ENCODE peak calls at places on chromosomes 1 and 21, in seven cellular contexts. X, P, H, F, V, U and A are unnamed samples.
A peak's percentile ranks its signal among the peaks of the same experiment; 100 is the strongest.

GRCh38 chr1:164417016-164417704 is 141.8 kb upstream of the PBX1 start:
- DNase-seq in X (no peak), F (no peak), H (no peak), U (no peak), P (no peak), V (no peak), A (no peak)

GRCh38 chr1:109389638-109390341 is 7.9 kb downstream of the SORT1 start:
- DNase-seq in U (no peak), P (no peak), V (no peak), X (no peak), F (no peak), H (no peak), A (no peak)

GRCh38 chr1:227945891-227946623 is 1.7 kb downstream of the WNT9A start:
- DNase-seq in P (no peak), V (peak; percentile 32), H (peak; percentile 84), U (no peak), F (no peak), X (peak; percentile 54), A (peak; percentile 9)

GRCh38 chr1:119515221-119515620 is 8.2 kb downstream of the HSD3B1 start:
- DNase-seq in H (no peak), U (no peak), F (no peak), P (no peak), V (no peak), X (no peak), A (no peak)

GRCh38 chr21:28781602-28782274 is 210.9 kb downstream of the LTN1 start:
- DNase-seq in X (no peak), F (no peak), U (peak; percentile 23), H (no peak), P (no peak), V (peak; percentile 46), A (peak; percentile 9)

GRCh38 chr1:248821101-248821500 is 4.6 kb downstream of the SH3BP5L start:
- DNase-seq in H (no peak), V (peak; percentile 39), U (no peak), P (no peak), F (no peak), X (no peak), A (peak; percentile 0)

GRCh38 chr1:47219001-47219400 is 13.0 kb downstream of the TAL1 start:
- DNase-seq in P (no peak), H (no peak), U (no peak), V (no peak), X (no peak), F (no peak), A (no peak)

GRCh38 chr21:36437745-36438128 is 42.2 kb downstream of the CLDN14 start:
- DNase-seq in P (no peak), X (no peak), V (peak; percentile 82), F (no peak), H (no peak), U (no peak), A (no peak)

GRCh38 chr1:50023292-50024159 is at the start of gene AGBL4:
- DNase-seq in U (peak; percentile 11), F (no peak), P (no peak), X (peak; percentile 64), V (peak; percentile 33), H (peak; percentile 75), A (peak; percentile 74)

DNA sequence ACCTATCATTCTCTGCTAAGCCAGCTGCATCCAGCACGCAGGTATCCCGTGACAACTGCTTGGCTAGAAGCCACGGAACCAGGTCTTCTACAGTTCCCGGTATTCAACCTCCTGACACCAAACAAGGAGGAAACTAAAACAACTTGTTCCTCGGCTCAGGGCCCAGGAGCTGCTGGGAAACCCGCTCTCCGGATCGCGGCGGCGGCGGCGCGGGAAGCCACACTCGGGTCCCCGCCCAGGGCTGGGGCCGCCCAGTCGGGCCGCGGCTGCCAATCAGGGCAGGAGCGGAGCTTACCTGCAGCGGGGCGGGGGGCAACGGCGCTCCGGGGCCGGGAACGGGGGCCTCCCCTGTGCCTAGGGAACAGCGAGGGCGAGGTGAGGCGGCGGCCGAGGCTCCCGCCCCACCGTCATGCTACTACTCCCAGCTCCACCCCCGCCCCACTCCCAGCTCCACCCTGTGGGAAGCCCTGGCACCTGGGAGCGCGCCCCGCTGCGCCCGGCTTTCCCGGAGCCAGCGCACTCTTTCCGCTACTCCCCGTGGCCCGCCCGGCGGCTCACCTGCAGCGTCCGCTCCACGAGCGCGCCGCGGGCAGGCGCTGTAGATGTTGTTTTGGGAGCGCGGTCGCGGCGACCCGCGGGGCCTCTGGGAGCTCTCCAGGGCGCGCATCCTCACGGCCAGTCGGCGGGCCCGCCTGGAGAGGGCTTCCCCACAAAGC is 12.1 kb downstream of the IL24 start:
- DNase-seq in H (peak; percentile 91), P (no peak), U (peak; percentile 41), F (no peak), V (no peak), X (peak; percentile 80), A (peak; percentile 57)
- TF ChIP-seq CTCF in H (no peak), P (no peak), U (no peak), F (no peak), V (no peak), X (no peak), A (no peak)

DNA sequence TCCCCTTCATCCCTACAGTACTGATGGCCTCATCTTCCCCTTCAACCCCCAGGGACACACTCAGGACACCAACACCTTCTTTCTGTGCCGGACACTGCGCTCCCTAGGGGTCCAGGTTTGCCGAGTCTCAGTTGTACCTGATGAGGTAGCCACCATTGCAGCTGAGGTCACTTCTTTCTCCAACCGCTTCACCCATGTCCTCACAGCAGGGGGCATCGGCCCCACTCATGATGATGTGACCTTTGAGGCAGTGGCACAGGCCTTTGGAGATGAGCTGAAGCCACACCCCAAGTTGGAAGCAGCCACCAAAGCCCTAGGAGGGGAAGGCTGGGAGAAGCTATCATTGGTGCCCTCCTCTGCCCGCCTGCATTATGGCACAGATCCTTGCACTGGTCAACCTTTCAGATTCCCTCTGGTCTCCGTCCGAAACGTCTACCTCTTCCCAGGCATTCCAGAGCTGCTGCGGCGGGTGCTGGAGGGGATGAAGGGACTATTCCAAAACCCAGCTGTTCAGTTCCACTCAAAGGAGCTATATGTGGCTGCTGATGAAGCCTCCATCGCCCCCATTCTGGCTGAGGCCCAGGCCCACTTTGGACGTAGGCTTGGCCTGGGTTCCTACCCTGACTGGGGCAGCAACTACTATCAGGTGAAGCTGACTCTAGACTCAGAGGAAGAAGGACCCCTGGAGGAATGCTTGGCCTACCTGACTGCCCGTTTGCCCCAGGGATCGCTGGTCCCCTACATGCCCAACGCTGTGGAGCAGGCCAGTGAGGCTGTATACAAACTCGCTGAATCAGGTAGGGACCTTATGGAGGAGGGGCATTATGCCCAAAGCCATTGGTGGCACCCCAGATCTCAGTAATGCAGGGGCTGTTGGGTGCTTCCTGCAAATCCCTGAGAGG is 5.1 kb upstream of the LENEP start:
- DNase-seq in H (peak; percentile 25), P (no peak), U (no peak), F (no peak), X (no peak), V (no peak), A (no peak)
- TF ChIP-seq CTCF in H (no peak), P (no peak), U (no peak), F (no peak), X (no peak), V (no peak), A (no peak)

DNA sequence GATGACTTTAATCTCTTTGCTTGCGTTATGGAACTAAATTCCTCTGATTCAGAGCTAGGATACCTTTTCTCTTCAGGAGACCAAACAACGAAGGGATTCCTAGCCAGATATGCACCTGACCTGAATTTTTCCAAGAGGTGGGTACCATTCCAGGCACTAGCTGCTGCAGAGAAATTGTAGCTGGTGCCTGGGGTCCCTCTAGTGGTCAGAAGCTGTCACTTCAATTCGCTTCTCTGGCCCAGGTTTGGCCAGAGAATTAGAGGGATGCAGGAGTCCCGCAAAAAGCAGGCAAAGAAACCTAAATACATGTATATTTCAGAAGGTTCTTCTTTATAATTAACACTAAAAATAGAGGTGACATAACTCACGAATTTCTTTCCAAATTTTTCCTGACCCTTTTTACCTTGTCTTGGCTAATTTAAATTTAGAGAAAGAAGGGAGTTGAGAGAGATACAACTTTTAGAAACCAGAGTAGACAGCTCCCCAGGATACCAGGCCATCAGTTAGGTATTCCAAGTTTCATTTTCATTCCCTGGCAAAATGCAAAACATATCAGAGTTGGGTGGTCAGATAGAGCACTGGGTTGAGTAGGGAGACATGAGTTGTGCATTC is 9.6 kb downstream of the ACKR1 start:
- DNase-seq in V (peak; percentile 65), F (no peak), H (no peak), X (peak; percentile 55), U (peak; percentile 54), P (peak; percentile 42), A (peak; percentile 64)
- TF ChIP-seq CTCF in V (peak; percentile 94), F (peak; percentile 72), H (peak; percentile 91), X (peak; percentile 89), U (peak; percentile 84), P (peak; percentile 96), A (peak; percentile 94)

DNA sequence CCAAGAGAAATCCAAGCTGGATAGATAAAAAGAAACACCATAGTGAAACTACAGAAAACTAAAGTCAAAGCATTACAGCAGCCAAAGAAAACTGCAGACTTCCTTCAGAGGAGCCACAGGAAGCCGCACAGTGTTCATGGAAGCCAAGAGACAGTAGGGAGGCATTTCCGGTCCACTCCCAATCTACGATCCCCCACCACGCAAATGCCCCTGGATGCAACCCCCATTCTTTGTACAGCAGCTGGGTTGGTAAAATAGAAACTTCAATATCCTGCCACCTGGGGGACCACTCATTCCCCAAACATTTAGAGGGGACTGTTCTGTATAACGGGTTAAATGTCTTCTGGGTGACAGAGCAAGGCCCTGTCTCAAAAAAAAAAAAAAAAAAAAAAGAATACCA is 43.9 kb upstream of the TSPEAR start:
- DNase-seq in V (peak; percentile 88), X (peak; percentile 8), F (no peak), H (no peak), P (no peak), U (no peak), A (no peak)
- TF ChIP-seq CTCF in V (peak; percentile 39), X (no peak), F (no peak), H (no peak), P (no peak), U (no peak), A (no peak)

DNA sequence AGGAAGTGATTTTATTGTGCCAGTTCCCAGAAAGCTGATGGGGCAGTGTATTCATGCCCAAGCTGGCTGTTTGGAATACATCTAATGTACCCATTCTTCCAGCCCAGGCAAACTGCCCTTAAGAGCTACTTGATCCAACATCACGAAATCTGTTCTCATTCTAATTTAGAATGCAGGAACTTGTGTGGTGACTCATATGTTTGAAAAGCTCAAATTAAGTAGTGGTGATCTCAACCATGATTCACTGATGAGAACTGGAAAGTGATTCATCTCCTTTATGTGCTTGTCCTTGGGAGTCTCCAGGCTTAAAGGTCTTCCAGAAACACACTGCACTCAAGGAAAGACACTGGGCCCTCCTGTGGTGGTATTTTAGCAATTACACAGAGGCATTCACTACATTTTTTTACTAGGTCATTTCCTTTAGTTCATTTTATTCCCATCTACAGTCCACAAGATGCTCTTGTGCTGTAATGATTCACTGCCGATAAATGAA is 65.4 kb downstream of the RPE65 start:
- DNase-seq in U (no peak), X (no peak), F (no peak), V (peak; percentile 98), H (no peak), P (peak; percentile 98), A (no peak)
- TF ChIP-seq CTCF in U (no peak), X (no peak), F (peak; percentile 44), V (peak; percentile 44), H (no peak), P (peak; percentile 37), A (no peak)

GRCh38 chr1:33339413-33339812 is 18.5 kb upstream of the A3GALT2 start:
- DNase-seq in V (peak; percentile 52), X (no peak), P (no peak), F (no peak), U (no peak), H (no peak), A (no peak)
- TF ChIP-seq CTCF in V (peak; percentile 38), X (peak; percentile 37), P (peak; percentile 47), F (no peak), U (no peak), H (no peak), A (no peak)